ENCODE peak calls at places on chromosomes 3 and 15, in six cellular contexts. One of them, this sample, is unnamed.

GRCh38 chr15:60006203-60006782 is 2.2 kb downstream of the FOXB1 start:
- DNase-seq in NCI-H2029: peak; percentile 25
- DNase-seq in NCI-H146: peak; percentile 39
- DNase-seq in astrocyte: no peak
- DNase-seq in cardiac fibroblast: peak; percentile 32
- DNase-seq in EH: peak; percentile 29
- DNase-seq in this sample: peak; percentile 77

GRCh38 chr3:45480218-45480617 is 91.8 kb downstream of the LARS2 start:
- DNase-seq in EH: peak; percentile 43
- DNase-seq in NCI-H146: peak; percentile 67
- DNase-seq in astrocyte: peak; percentile 23
- DNase-seq in cardiac fibroblast: no peak
- DNase-seq in NCI-H2029: no peak
- DNase-seq in this sample: no peak

GRCh38 chr3:133301731-133302130 is 98.1 kb upstream of the BFSP2 start:
- DNase-seq in cardiac fibroblast: peak; percentile 24
- DNase-seq in NCI-H2029: no peak
- DNase-seq in NCI-H146: no peak
- DNase-seq in EH: peak; percentile 27
- DNase-seq in astrocyte: peak; percentile 33
- DNase-seq in this sample: no peak

GRCh38 chr3:94269763-94270162 is 206.9 kb downstream of the NSUN3 start:
- DNase-seq in astrocyte: peak; percentile 39
- DNase-seq in EH: no peak
- DNase-seq in cardiac fibroblast: no peak
- DNase-seq in NCI-H2029: no peak
- DNase-seq in NCI-H146: no peak
- DNase-seq in this sample: no peak

GRCh38 chr15:99749386-99749785 is 16.1 kb upstream of the LYSMD4 start:
- DNase-seq in EH: peak; percentile 36
- DNase-seq in NCI-H146: no peak
- DNase-seq in NCI-H2029: peak; percentile 21
- DNase-seq in cardiac fibroblast: peak; percentile 49
- DNase-seq in astrocyte: no peak
- DNase-seq in this sample: no peak

GRCh38 chr3:98326945-98327344 is 26.7 kb upstream of the OR5K4 start:
- DNase-seq in NCI-H146: no peak
- DNase-seq in astrocyte: no peak
- DNase-seq in EH: no peak
- DNase-seq in cardiac fibroblast: no peak
- DNase-seq in NCI-H2029: no peak
- DNase-seq in this sample: no peak

GRCh38 chr3:127812151-127812550 is 10.2 kb downstream of the MGLL start:
- DNase-seq in NCI-H2029: no peak
- DNase-seq in NCI-H146: no peak
- DNase-seq in astrocyte: no peak
- DNase-seq in cardiac fibroblast: no peak
- DNase-seq in EH: no peak
- DNase-seq in this sample: no peak

GRCh38 chr3:198028718-198029117 is 68.7 kb downstream of the LMLN start:
- DNase-seq in EH: peak; percentile 34
- DNase-seq in NCI-H2029: no peak
- DNase-seq in astrocyte: peak; percentile 41
- DNase-seq in cardiac fibroblast: peak; percentile 33
- DNase-seq in NCI-H146: no peak
- DNase-seq in this sample: peak; percentile 46

GRCh38 chr15:88814393-88814792 is 11.2 kb downstream of the ACAN start:
- DNase-seq in EH: no peak
- DNase-seq in cardiac fibroblast: no peak
- DNase-seq in NCI-H146: no peak
- DNase-seq in NCI-H2029: no peak
- DNase-seq in astrocyte: no peak
- DNase-seq in this sample: no peak

GRCh38 chr15:22788004-22788403 is 1.6 kb downstream of the NIPA1 start:
- DNase-seq in NCI-H2029: no peak
- DNase-seq in EH: no peak
- DNase-seq in cardiac fibroblast: no peak
- DNase-seq in NCI-H146: no peak
- DNase-seq in astrocyte: no peak
- DNase-seq in this sample: no peak

GRCh38 chr15:70421197-70421482 is 323.4 kb upstream of the TLE3 start:
- DNase-seq in cardiac fibroblast: no peak
- DNase-seq in astrocyte: no peak
- DNase-seq in EH: no peak
- DNase-seq in NCI-H2029: peak; percentile 70
- DNase-seq in NCI-H146: no peak
- DNase-seq in this sample: no peak

GRCh38 chr3:129625071-129625874 is 18.8 kb upstream of the PLXND1 start:
- DNase-seq in NCI-H146: peak; percentile 39
- DNase-seq in EH: no peak
- DNase-seq in cardiac fibroblast: peak; percentile 37
- DNase-seq in astrocyte: no peak
- DNase-seq in NCI-H2029: no peak
- DNase-seq in this sample: peak; percentile 86

GRCh38 chr15:80123034-80123433 is 29.8 kb upstream of the FAH start:
- DNase-seq in NCI-H146: no peak
- DNase-seq in NCI-H2029: no peak
- DNase-seq in astrocyte: no peak
- DNase-seq in cardiac fibroblast: no peak
- DNase-seq in EH: no peak
- DNase-seq in this sample: no peak

GRCh38 chr3:52982839-52983238 is 63.0 kb downstream of the SFMBT1 start:
- DNase-seq in astrocyte: no peak
- DNase-seq in NCI-H2029: no peak
- DNase-seq in NCI-H146: no peak
- DNase-seq in cardiac fibroblast: no peak
- DNase-seq in EH: no peak
- DNase-seq in this sample: no peak

GRCh38 chr3:16239776-16240175 is 25.0 kb downstream of the DPH3 start:
- DNase-seq in cardiac fibroblast: peak; percentile 47
- DNase-seq in NCI-H2029: no peak
- DNase-seq in EH: peak; percentile 15
- DNase-seq in astrocyte: no peak
- DNase-seq in NCI-H146: no peak
- DNase-seq in this sample: peak; percentile 13

GRCh38 chr15:58900628-58901027 is 32.9 kb downstream of the SLTM start:
- DNase-seq in EH: no peak
- DNase-seq in cardiac fibroblast: no peak
- DNase-seq in NCI-H2029: no peak
- DNase-seq in astrocyte: no peak
- DNase-seq in NCI-H146: no peak
- DNase-seq in this sample: no peak

GRCh38 chr15:79394231-79394630 is 37.9 kb upstream of the MINAR1 start:
- DNase-seq in NCI-H146: no peak
- DNase-seq in NCI-H2029: no peak
- DNase-seq in EH: peak; percentile 71
- DNase-seq in astrocyte: peak; percentile 74
- DNase-seq in cardiac fibroblast: peak; percentile 58
- DNase-seq in this sample: peak; percentile 78

GRCh38 chr15:29859981-29860745 is 37.9 kb upstream of the TJP1 start:
- DNase-seq in astrocyte: peak; percentile 92
- DNase-seq in cardiac fibroblast: peak; percentile 74
- DNase-seq in NCI-H2029: no peak
- DNase-seq in NCI-H146: no peak
- DNase-seq in EH: peak; percentile 67
- DNase-seq in this sample: peak; percentile 90

GRCh38 chr3:194344012-194344411 is 7.1 kb downstream of the CPN2 start:
- DNase-seq in cardiac fibroblast: peak; percentile 68
- DNase-seq in EH: peak; percentile 65
- DNase-seq in astrocyte: no peak
- DNase-seq in NCI-H146: peak; percentile 78
- DNase-seq in NCI-H2029: peak; percentile 34
- DNase-seq in this sample: peak; percentile 96

GRCh38 chr3:185526349-185526951 is 25.9 kb downstream of the LIPH start:
- DNase-seq in NCI-H146: no peak
- DNase-seq in NCI-H2029: no peak
- DNase-seq in cardiac fibroblast: no peak
- DNase-seq in EH: no peak
- DNase-seq in astrocyte: no peak
- DNase-seq in this sample: no peak

GRCh38 chr3:169914321-169914720 is 2.9 kb downstream of the SAMD7 start:
- DNase-seq in astrocyte: peak; percentile 48
- DNase-seq in EH: peak; percentile 41
- DNase-seq in cardiac fibroblast: peak; percentile 36
- DNase-seq in NCI-H2029: no peak
- DNase-seq in NCI-H146: no peak
- DNase-seq in this sample: no peak

GRCh38 chr3:150945226-150945625 is 27.3 kb downstream of the CLRN1 start:
- DNase-seq in cardiac fibroblast: peak; percentile 58
- DNase-seq in EH: peak; percentile 51
- DNase-seq in NCI-H2029: no peak
- DNase-seq in NCI-H146: no peak
- DNase-seq in astrocyte: peak; percentile 86
- DNase-seq in this sample: peak; percentile 81

GRCh38 chr3:161272524-161272923 is 51.4 kb downstream of the NMD3 start:
- DNase-seq in NCI-H146: no peak
- DNase-seq in cardiac fibroblast: no peak
- DNase-seq in NCI-H2029: no peak
- DNase-seq in astrocyte: no peak
- DNase-seq in EH: no peak
- DNase-seq in this sample: no peak

GRCh38 chr3:153311531-153311930 is 149.5 kb downstream of the RAP2B start:
- DNase-seq in astrocyte: peak; percentile 59
- DNase-seq in NCI-H146: no peak
- DNase-seq in cardiac fibroblast: no peak
- DNase-seq in EH: no peak
- DNase-seq in NCI-H2029: no peak
- DNase-seq in this sample: no peak

GRCh38 chr3:183533410-183534132 is 21.9 kb downstream of the KLHL6 start:
- DNase-seq in NCI-H2029: no peak
- DNase-seq in EH: no peak
- DNase-seq in cardiac fibroblast: peak; percentile 18
- DNase-seq in NCI-H146: no peak
- DNase-seq in astrocyte: no peak
- DNase-seq in this sample: no peak

GRCh38 chr15:29770796-29771195 is 51.5 kb downstream of the TJP1 start:
- DNase-seq in NCI-H146: no peak
- DNase-seq in astrocyte: no peak
- DNase-seq in EH: peak; percentile 57
- DNase-seq in cardiac fibroblast: peak; percentile 68
- DNase-seq in NCI-H2029: no peak
- DNase-seq in this sample: no peak

GRCh38 chr3:180102134-180102533 is 65.4 kb upstream of the PEX5L start:
- DNase-seq in NCI-H2029: no peak
- DNase-seq in NCI-H146: no peak
- DNase-seq in astrocyte: no peak
- DNase-seq in EH: no peak
- DNase-seq in cardiac fibroblast: no peak
- DNase-seq in this sample: no peak

GRCh38 chr3:65671004-65671403 is 367.7 kb downstream of the MAGI1 start:
- DNase-seq in NCI-H2029: no peak
- DNase-seq in cardiac fibroblast: peak; percentile 7
- DNase-seq in EH: no peak
- DNase-seq in NCI-H146: no peak
- DNase-seq in astrocyte: no peak
- DNase-seq in this sample: no peak

GRCh38 chr3:124701687-124702086 is 28.6 kb upstream of the UMPS start:
- DNase-seq in EH: peak; percentile 82
- DNase-seq in astrocyte: peak; percentile 68
- DNase-seq in NCI-H2029: no peak
- DNase-seq in cardiac fibroblast: peak; percentile 73
- DNase-seq in NCI-H146: no peak
- DNase-seq in this sample: peak; percentile 71

GRCh38 chr15:94460624-94461023 is 229.3 kb downstream of the MCTP2 start:
- DNase-seq in EH: no peak
- DNase-seq in NCI-H146: no peak
- DNase-seq in NCI-H2029: no peak
- DNase-seq in cardiac fibroblast: no peak
- DNase-seq in astrocyte: no peak
- DNase-seq in this sample: no peak

GRCh38 chr15:73560501-73561117 is 72.6 kb downstream of the NPTN start:
- DNase-seq in EH: peak; percentile 71
- DNase-seq in astrocyte: peak; percentile 42
- DNase-seq in NCI-H2029: peak; percentile 12
- DNase-seq in cardiac fibroblast: peak; percentile 88
- DNase-seq in NCI-H146: peak; percentile 54
- DNase-seq in this sample: no peak

GRCh38 chr3:106758459-106758858 is 618.8 kb upstream of the CCDC54 start:
- DNase-seq in EH: no peak
- DNase-seq in astrocyte: no peak
- DNase-seq in NCI-H2029: no peak
- DNase-seq in cardiac fibroblast: no peak
- DNase-seq in NCI-H146: no peak
- DNase-seq in this sample: no peak

This sample was measured in osteoblast.